ENCODE peak calls at places on chromosomes 13 and 19, in ten cellular contexts. One of them, this sample, is unnamed.

GRCh38 chr13:32986552-32986951 is 29.7 kb upstream of the KL start:
- DNase-seq in EL: no peak
- DNase-seq in stimulated activated CD4-positive, alpha-beta T cell treated with anti-CD3 and anti-CD28 coated beads, TNF-alpha, amount 100 ng/mL, for 48 hours: no peak
- DNase-seq in HL-60: no peak
- DNase-seq in activated CD4-positive, alpha-beta T cell treated with anti-CD3 and anti-CD28 coated beads, Interleukin-2, amount 50 U/mL, for 1 hour: no peak
- DNase-seq in SHP77 treated with DMSO at 0.1 percent for 48 hours: no peak
- DNase-seq in T-helper 22 cell: no peak
- DNase-seq in A549: no peak
- DNase-seq in activated naive CD8-positive, alpha-beta T cell treated with anti-CD3 and anti-CD28 coated beads for 36 hours: no peak
- DNase-seq in activated T-helper 1 cell treated with anti-CD3 and anti-CD28 coated beads, Interleukin-2, amount 50 U/mL, for 16 hours: no peak
- DNase-seq in this sample: no peak

GRCh38 chr13:53064721-53065120 is 36.1 kb downstream of the OLFM4 start:
- DNase-seq in EL: no peak
- DNase-seq in stimulated activated CD4-positive, alpha-beta T cell treated with anti-CD3 and anti-CD28 coated beads, TNF-alpha, amount 100 ng/mL, for 48 hours: no peak
- DNase-seq in HL-60: no peak
- DNase-seq in activated CD4-positive, alpha-beta T cell treated with anti-CD3 and anti-CD28 coated beads, Interleukin-2, amount 50 U/mL, for 1 hour: no peak
- DNase-seq in SHP77 treated with DMSO at 0.1 percent for 48 hours: no peak
- DNase-seq in T-helper 22 cell: no peak
- DNase-seq in A549: no peak
- DNase-seq in activated naive CD8-positive, alpha-beta T cell treated with anti-CD3 and anti-CD28 coated beads for 36 hours: no peak
- DNase-seq in activated T-helper 1 cell treated with anti-CD3 and anti-CD28 coated beads, Interleukin-2, amount 50 U/mL, for 16 hours: no peak
- DNase-seq in this sample: no peak

GRCh38 chr13:28820099-28821051 is at the start of gene MTUS2:
- DNase-seq in EL: no peak
- DNase-seq in stimulated activated CD4-positive, alpha-beta T cell treated with anti-CD3 and anti-CD28 coated beads, TNF-alpha, amount 100 ng/mL, for 48 hours: no peak
- DNase-seq in HL-60: no peak
- DNase-seq in activated CD4-positive, alpha-beta T cell treated with anti-CD3 and anti-CD28 coated beads, Interleukin-2, amount 50 U/mL, for 1 hour: no peak
- DNase-seq in SHP77 treated with DMSO at 0.1 percent for 48 hours: no peak
- DNase-seq in T-helper 22 cell: no peak
- DNase-seq in A549: no peak
- DNase-seq in activated naive CD8-positive, alpha-beta T cell treated with anti-CD3 and anti-CD28 coated beads for 36 hours: peak; percentile 39
- DNase-seq in activated T-helper 1 cell treated with anti-CD3 and anti-CD28 coated beads, Interleukin-2, amount 50 U/mL, for 16 hours: no peak
- DNase-seq in this sample: no peak

GRCh38 chr19:50042363-50043024 is 16.7 kb downstream of the ZNF473 start:
- DNase-seq in EL: no peak
- DNase-seq in stimulated activated CD4-positive, alpha-beta T cell treated with anti-CD3 and anti-CD28 coated beads, TNF-alpha, amount 100 ng/mL, for 48 hours: no peak
- DNase-seq in HL-60: no peak
- DNase-seq in activated CD4-positive, alpha-beta T cell treated with anti-CD3 and anti-CD28 coated beads, Interleukin-2, amount 50 U/mL, for 1 hour: no peak
- DNase-seq in SHP77 treated with DMSO at 0.1 percent for 48 hours: no peak
- DNase-seq in T-helper 22 cell: no peak
- DNase-seq in A549: no peak
- DNase-seq in activated naive CD8-positive, alpha-beta T cell treated with anti-CD3 and anti-CD28 coated beads for 36 hours: no peak
- DNase-seq in activated T-helper 1 cell treated with anti-CD3 and anti-CD28 coated beads, Interleukin-2, amount 50 U/mL, for 16 hours: no peak
- DNase-seq in this sample: no peak

GRCh38 chr13:33057019-33057785 is 41.0 kb downstream of the KL start:
- DNase-seq in EL: peak; percentile 27
- DNase-seq in stimulated activated CD4-positive, alpha-beta T cell treated with anti-CD3 and anti-CD28 coated beads, TNF-alpha, amount 100 ng/mL, for 48 hours: no peak
- DNase-seq in HL-60: no peak
- DNase-seq in activated CD4-positive, alpha-beta T cell treated with anti-CD3 and anti-CD28 coated beads, Interleukin-2, amount 50 U/mL, for 1 hour: no peak
- DNase-seq in SHP77 treated with DMSO at 0.1 percent for 48 hours: peak; percentile 15
- DNase-seq in T-helper 22 cell: no peak
- DNase-seq in A549: peak; percentile 18
- DNase-seq in activated naive CD8-positive, alpha-beta T cell treated with anti-CD3 and anti-CD28 coated beads for 36 hours: no peak
- DNase-seq in activated T-helper 1 cell treated with anti-CD3 and anti-CD28 coated beads, Interleukin-2, amount 50 U/mL, for 16 hours: no peak
- DNase-seq in this sample: no peak

GRCh38 chr13:100610399-100611347 is 22.1 kb upstream of the GGACT start:
- DNase-seq in EL: no peak
- DNase-seq in stimulated activated CD4-positive, alpha-beta T cell treated with anti-CD3 and anti-CD28 coated beads, TNF-alpha, amount 100 ng/mL, for 48 hours: no peak
- DNase-seq in HL-60: no peak
- DNase-seq in activated CD4-positive, alpha-beta T cell treated with anti-CD3 and anti-CD28 coated beads, Interleukin-2, amount 50 U/mL, for 1 hour: no peak
- DNase-seq in SHP77 treated with DMSO at 0.1 percent for 48 hours: no peak
- DNase-seq in T-helper 22 cell: no peak
- DNase-seq in A549: no peak
- DNase-seq in activated naive CD8-positive, alpha-beta T cell treated with anti-CD3 and anti-CD28 coated beads for 36 hours: no peak
- DNase-seq in activated T-helper 1 cell treated with anti-CD3 and anti-CD28 coated beads, Interleukin-2, amount 50 U/mL, for 16 hours: no peak
- DNase-seq in this sample: no peak

GRCh38 chr19:8654591-8655339 is 24.3 kb downstream of the NFILZ start:
- DNase-seq in EL: peak; percentile 41
- DNase-seq in stimulated activated CD4-positive, alpha-beta T cell treated with anti-CD3 and anti-CD28 coated beads, TNF-alpha, amount 100 ng/mL, for 48 hours: peak; percentile 37
- DNase-seq in HL-60: peak; percentile 63
- DNase-seq in activated CD4-positive, alpha-beta T cell treated with anti-CD3 and anti-CD28 coated beads, Interleukin-2, amount 50 U/mL, for 1 hour: peak; percentile 68
- DNase-seq in SHP77 treated with DMSO at 0.1 percent for 48 hours: peak; percentile 58
- DNase-seq in T-helper 22 cell: peak; percentile 23
- DNase-seq in A549: peak; percentile 59
- DNase-seq in activated naive CD8-positive, alpha-beta T cell treated with anti-CD3 and anti-CD28 coated beads for 36 hours: peak; percentile 70
- DNase-seq in activated T-helper 1 cell treated with anti-CD3 and anti-CD28 coated beads, Interleukin-2, amount 50 U/mL, for 16 hours: peak; percentile 57
- DNase-seq in this sample: peak; percentile 63

GRCh38 chr13:33244210-33244906 is 41.2 kb downstream of the STARD13 start:
- DNase-seq in EL: no peak
- DNase-seq in stimulated activated CD4-positive, alpha-beta T cell treated with anti-CD3 and anti-CD28 coated beads, TNF-alpha, amount 100 ng/mL, for 48 hours: no peak
- DNase-seq in HL-60: no peak
- DNase-seq in activated CD4-positive, alpha-beta T cell treated with anti-CD3 and anti-CD28 coated beads, Interleukin-2, amount 50 U/mL, for 1 hour: no peak
- DNase-seq in SHP77 treated with DMSO at 0.1 percent for 48 hours: no peak
- DNase-seq in T-helper 22 cell: no peak
- DNase-seq in A549: no peak
- DNase-seq in activated naive CD8-positive, alpha-beta T cell treated with anti-CD3 and anti-CD28 coated beads for 36 hours: no peak
- DNase-seq in activated T-helper 1 cell treated with anti-CD3 and anti-CD28 coated beads, Interleukin-2, amount 50 U/mL, for 16 hours: no peak
- DNase-seq in this sample: no peak

GRCh38 chr19:50285833-50286232 is 43.3 kb downstream of the KCNC3 start:
- DNase-seq in EL: no peak
- DNase-seq in stimulated activated CD4-positive, alpha-beta T cell treated with anti-CD3 and anti-CD28 coated beads, TNF-alpha, amount 100 ng/mL, for 48 hours: no peak
- DNase-seq in HL-60: no peak
- DNase-seq in activated CD4-positive, alpha-beta T cell treated with anti-CD3 and anti-CD28 coated beads, Interleukin-2, amount 50 U/mL, for 1 hour: no peak
- DNase-seq in SHP77 treated with DMSO at 0.1 percent for 48 hours: no peak
- DNase-seq in T-helper 22 cell: no peak
- DNase-seq in A549: no peak
- DNase-seq in activated naive CD8-positive, alpha-beta T cell treated with anti-CD3 and anti-CD28 coated beads for 36 hours: no peak
- DNase-seq in activated T-helper 1 cell treated with anti-CD3 and anti-CD28 coated beads, Interleukin-2, amount 50 U/mL, for 16 hours: no peak
- DNase-seq in this sample: no peak

GRCh38 chr19:46713781-46714522 is 3.0 kb downstream of the PRKD2 start:
- DNase-seq in EL: peak; percentile 88
- DNase-seq in stimulated activated CD4-positive, alpha-beta T cell treated with anti-CD3 and anti-CD28 coated beads, TNF-alpha, amount 100 ng/mL, for 48 hours: peak; percentile 56
- DNase-seq in HL-60: no peak
- DNase-seq in activated CD4-positive, alpha-beta T cell treated with anti-CD3 and anti-CD28 coated beads, Interleukin-2, amount 50 U/mL, for 1 hour: peak; percentile 67
- DNase-seq in SHP77 treated with DMSO at 0.1 percent for 48 hours: peak; percentile 39
- DNase-seq in T-helper 22 cell: peak; percentile 78
- DNase-seq in A549: peak; percentile 99
- DNase-seq in activated naive CD8-positive, alpha-beta T cell treated with anti-CD3 and anti-CD28 coated beads for 36 hours: peak; percentile 71
- DNase-seq in activated T-helper 1 cell treated with anti-CD3 and anti-CD28 coated beads, Interleukin-2, amount 50 U/mL, for 16 hours: peak; percentile 52
- DNase-seq in this sample: peak; percentile 76

GRCh38 chr13:111166882-111167281 is 51.8 kb downstream of the ARHGEF7 start:
- DNase-seq in EL: no peak
- DNase-seq in stimulated activated CD4-positive, alpha-beta T cell treated with anti-CD3 and anti-CD28 coated beads, TNF-alpha, amount 100 ng/mL, for 48 hours: no peak
- DNase-seq in HL-60: no peak
- DNase-seq in activated CD4-positive, alpha-beta T cell treated with anti-CD3 and anti-CD28 coated beads, Interleukin-2, amount 50 U/mL, for 1 hour: no peak
- DNase-seq in SHP77 treated with DMSO at 0.1 percent for 48 hours: no peak
- DNase-seq in T-helper 22 cell: no peak
- DNase-seq in A549: no peak
- DNase-seq in activated naive CD8-positive, alpha-beta T cell treated with anti-CD3 and anti-CD28 coated beads for 36 hours: no peak
- DNase-seq in activated T-helper 1 cell treated with anti-CD3 and anti-CD28 coated beads, Interleukin-2, amount 50 U/mL, for 16 hours: no peak
- DNase-seq in this sample: no peak

GRCh38 chr19:38657633-38658222 is 10.3 kb downstream of the ACTN4 start:
- DNase-seq in EL: peak; percentile 94
- DNase-seq in stimulated activated CD4-positive, alpha-beta T cell treated with anti-CD3 and anti-CD28 coated beads, TNF-alpha, amount 100 ng/mL, for 48 hours: no peak
- DNase-seq in HL-60: no peak
- DNase-seq in activated CD4-positive, alpha-beta T cell treated with anti-CD3 and anti-CD28 coated beads, Interleukin-2, amount 50 U/mL, for 1 hour: no peak
- DNase-seq in SHP77 treated with DMSO at 0.1 percent for 48 hours: no peak
- DNase-seq in T-helper 22 cell: peak; percentile 55
- DNase-seq in A549: peak; percentile 96
- DNase-seq in activated naive CD8-positive, alpha-beta T cell treated with anti-CD3 and anti-CD28 coated beads for 36 hours: no peak
- DNase-seq in activated T-helper 1 cell treated with anti-CD3 and anti-CD28 coated beads, Interleukin-2, amount 50 U/mL, for 16 hours: no peak
- DNase-seq in this sample: no peak

GRCh38 chr13:99058527-99059495 is 80.9 kb upstream of the DOCK9 start:
- DNase-seq in EL: no peak
- DNase-seq in stimulated activated CD4-positive, alpha-beta T cell treated with anti-CD3 and anti-CD28 coated beads, TNF-alpha, amount 100 ng/mL, for 48 hours: no peak
- DNase-seq in HL-60: no peak
- DNase-seq in activated CD4-positive, alpha-beta T cell treated with anti-CD3 and anti-CD28 coated beads, Interleukin-2, amount 50 U/mL, for 1 hour: no peak
- DNase-seq in SHP77 treated with DMSO at 0.1 percent for 48 hours: no peak
- DNase-seq in T-helper 22 cell: no peak
- DNase-seq in A549: no peak
- DNase-seq in activated naive CD8-positive, alpha-beta T cell treated with anti-CD3 and anti-CD28 coated beads for 36 hours: no peak
- DNase-seq in activated T-helper 1 cell treated with anti-CD3 and anti-CD28 coated beads, Interleukin-2, amount 50 U/mL, for 16 hours: no peak
- DNase-seq in this sample: no peak

GRCh38 chr13:45333973-45334922 is 6.7 kb downstream of the TPT1 start:
- DNase-seq in EL: peak; percentile 46
- DNase-seq in stimulated activated CD4-positive, alpha-beta T cell treated with anti-CD3 and anti-CD28 coated beads, TNF-alpha, amount 100 ng/mL, for 48 hours: peak; percentile 13
- DNase-seq in HL-60: no peak
- DNase-seq in activated CD4-positive, alpha-beta T cell treated with anti-CD3 and anti-CD28 coated beads, Interleukin-2, amount 50 U/mL, for 1 hour: peak; percentile 31
- DNase-seq in SHP77 treated with DMSO at 0.1 percent for 48 hours: no peak
- DNase-seq in T-helper 22 cell: peak; percentile 53
- DNase-seq in A549: no peak
- DNase-seq in activated naive CD8-positive, alpha-beta T cell treated with anti-CD3 and anti-CD28 coated beads for 36 hours: peak; percentile 18
- DNase-seq in activated T-helper 1 cell treated with anti-CD3 and anti-CD28 coated beads, Interleukin-2, amount 50 U/mL, for 16 hours: no peak
- DNase-seq in this sample: no peak

GRCh38 chr19:44725251-44725650 is 23.3 kb upstream of the BCL3 start:
- DNase-seq in EL: no peak
- DNase-seq in stimulated activated CD4-positive, alpha-beta T cell treated with anti-CD3 and anti-CD28 coated beads, TNF-alpha, amount 100 ng/mL, for 48 hours: no peak
- DNase-seq in HL-60: no peak
- DNase-seq in activated CD4-positive, alpha-beta T cell treated with anti-CD3 and anti-CD28 coated beads, Interleukin-2, amount 50 U/mL, for 1 hour: no peak
- DNase-seq in SHP77 treated with DMSO at 0.1 percent for 48 hours: no peak
- DNase-seq in T-helper 22 cell: no peak
- DNase-seq in A549: peak; percentile 80
- DNase-seq in activated naive CD8-positive, alpha-beta T cell treated with anti-CD3 and anti-CD28 coated beads for 36 hours: no peak
- DNase-seq in activated T-helper 1 cell treated with anti-CD3 and anti-CD28 coated beads, Interleukin-2, amount 50 U/mL, for 16 hours: no peak
- DNase-seq in this sample: no peak

GRCh38 chr19:13031917-13032623 is 36.8 kb downstream of the NFIX start:
- DNase-seq in EL: no peak
- DNase-seq in stimulated activated CD4-positive, alpha-beta T cell treated with anti-CD3 and anti-CD28 coated beads, TNF-alpha, amount 100 ng/mL, for 48 hours: no peak
- DNase-seq in HL-60: no peak
- DNase-seq in activated CD4-positive, alpha-beta T cell treated with anti-CD3 and anti-CD28 coated beads, Interleukin-2, amount 50 U/mL, for 1 hour: no peak
- DNase-seq in SHP77 treated with DMSO at 0.1 percent for 48 hours: no peak
- DNase-seq in T-helper 22 cell: no peak
- DNase-seq in A549: no peak
- DNase-seq in activated naive CD8-positive, alpha-beta T cell treated with anti-CD3 and anti-CD28 coated beads for 36 hours: no peak
- DNase-seq in activated T-helper 1 cell treated with anti-CD3 and anti-CD28 coated beads, Interleukin-2, amount 50 U/mL, for 16 hours: no peak
- DNase-seq in this sample: no peak

GRCh38 chr19:40745402-40745780 is 4.9 kb downstream of the ACTMAP start:
- DNase-seq in EL: peak; percentile 72
- DNase-seq in stimulated activated CD4-positive, alpha-beta T cell treated with anti-CD3 and anti-CD28 coated beads, TNF-alpha, amount 100 ng/mL, for 48 hours: no peak
- DNase-seq in HL-60: no peak
- DNase-seq in activated CD4-positive, alpha-beta T cell treated with anti-CD3 and anti-CD28 coated beads, Interleukin-2, amount 50 U/mL, for 1 hour: no peak
- DNase-seq in SHP77 treated with DMSO at 0.1 percent for 48 hours: no peak
- DNase-seq in T-helper 22 cell: no peak
- DNase-seq in A549: no peak
- DNase-seq in activated naive CD8-positive, alpha-beta T cell treated with anti-CD3 and anti-CD28 coated beads for 36 hours: no peak
- DNase-seq in activated T-helper 1 cell treated with anti-CD3 and anti-CD28 coated beads, Interleukin-2, amount 50 U/mL, for 16 hours: no peak
- DNase-seq in this sample: no peak

GRCh38 chr19:13459351-13459750 is 46.9 kb downstream of the CACNA1A start:
- DNase-seq in EL: no peak
- DNase-seq in stimulated activated CD4-positive, alpha-beta T cell treated with anti-CD3 and anti-CD28 coated beads, TNF-alpha, amount 100 ng/mL, for 48 hours: no peak
- DNase-seq in HL-60: no peak
- DNase-seq in activated CD4-positive, alpha-beta T cell treated with anti-CD3 and anti-CD28 coated beads, Interleukin-2, amount 50 U/mL, for 1 hour: no peak
- DNase-seq in SHP77 treated with DMSO at 0.1 percent for 48 hours: no peak
- DNase-seq in T-helper 22 cell: no peak
- DNase-seq in A549: no peak
- DNase-seq in activated naive CD8-positive, alpha-beta T cell treated with anti-CD3 and anti-CD28 coated beads for 36 hours: no peak
- DNase-seq in activated T-helper 1 cell treated with anti-CD3 and anti-CD28 coated beads, Interleukin-2, amount 50 U/mL, for 16 hours: no peak
- DNase-seq in this sample: no peak

GRCh38 chr19:13153627-13154240 is 3.5 kb downstream of the IER2 start:
- DNase-seq in EL: peak; percentile 25
- DNase-seq in stimulated activated CD4-positive, alpha-beta T cell treated with anti-CD3 and anti-CD28 coated beads, TNF-alpha, amount 100 ng/mL, for 48 hours: no peak
- DNase-seq in HL-60: no peak
- DNase-seq in activated CD4-positive, alpha-beta T cell treated with anti-CD3 and anti-CD28 coated beads, Interleukin-2, amount 50 U/mL, for 1 hour: peak; percentile 31
- DNase-seq in SHP77 treated with DMSO at 0.1 percent for 48 hours: no peak
- DNase-seq in T-helper 22 cell: no peak
- DNase-seq in A549: no peak
- DNase-seq in activated naive CD8-positive, alpha-beta T cell treated with anti-CD3 and anti-CD28 coated beads for 36 hours: peak; percentile 20
- DNase-seq in activated T-helper 1 cell treated with anti-CD3 and anti-CD28 coated beads, Interleukin-2, amount 50 U/mL, for 16 hours: no peak
- DNase-seq in this sample: no peak

GRCh38 chr13:59829690-59830089 is 334.0 kb downstream of the DIAPH3 start:
- DNase-seq in EL: no peak
- DNase-seq in stimulated activated CD4-positive, alpha-beta T cell treated with anti-CD3 and anti-CD28 coated beads, TNF-alpha, amount 100 ng/mL, for 48 hours: no peak
- DNase-seq in HL-60: no peak
- DNase-seq in activated CD4-positive, alpha-beta T cell treated with anti-CD3 and anti-CD28 coated beads, Interleukin-2, amount 50 U/mL, for 1 hour: no peak
- DNase-seq in SHP77 treated with DMSO at 0.1 percent for 48 hours: no peak
- DNase-seq in T-helper 22 cell: no peak
- DNase-seq in A549: no peak
- DNase-seq in activated naive CD8-positive, alpha-beta T cell treated with anti-CD3 and anti-CD28 coated beads for 36 hours: no peak
- DNase-seq in activated T-helper 1 cell treated with anti-CD3 and anti-CD28 coated beads, Interleukin-2, amount 50 U/mL, for 16 hours: no peak
- DNase-seq in this sample: no peak

GRCh38 chr19:55369651-55370304 is 485 bp downstream of the IL11 start:
- DNase-seq in EL: peak; percentile 89
- DNase-seq in stimulated activated CD4-positive, alpha-beta T cell treated with anti-CD3 and anti-CD28 coated beads, TNF-alpha, amount 100 ng/mL, for 48 hours: no peak
- DNase-seq in HL-60: no peak
- DNase-seq in activated CD4-positive, alpha-beta T cell treated with anti-CD3 and anti-CD28 coated beads, Interleukin-2, amount 50 U/mL, for 1 hour: peak; percentile 30
- DNase-seq in SHP77 treated with DMSO at 0.1 percent for 48 hours: no peak
- DNase-seq in T-helper 22 cell: no peak
- DNase-seq in A549: peak; percentile 98
- DNase-seq in activated naive CD8-positive, alpha-beta T cell treated with anti-CD3 and anti-CD28 coated beads for 36 hours: peak; percentile 51
- DNase-seq in activated T-helper 1 cell treated with anti-CD3 and anti-CD28 coated beads, Interleukin-2, amount 50 U/mL, for 16 hours: no peak
- DNase-seq in this sample: no peak

GRCh38 chr13:99465454-99465853 is 35.8 kb upstream of the TM9SF2 start:
- DNase-seq in EL: no peak
- DNase-seq in stimulated activated CD4-positive, alpha-beta T cell treated with anti-CD3 and anti-CD28 coated beads, TNF-alpha, amount 100 ng/mL, for 48 hours: no peak
- DNase-seq in HL-60: no peak
- DNase-seq in activated CD4-positive, alpha-beta T cell treated with anti-CD3 and anti-CD28 coated beads, Interleukin-2, amount 50 U/mL, for 1 hour: no peak
- DNase-seq in SHP77 treated with DMSO at 0.1 percent for 48 hours: peak; percentile 44
- DNase-seq in T-helper 22 cell: no peak
- DNase-seq in A549: no peak
- DNase-seq in activated naive CD8-positive, alpha-beta T cell treated with anti-CD3 and anti-CD28 coated beads for 36 hours: no peak
- DNase-seq in activated T-helper 1 cell treated with anti-CD3 and anti-CD28 coated beads, Interleukin-2, amount 50 U/mL, for 16 hours: no peak
- DNase-seq in this sample: no peak

GRCh38 chr13:100520936-100521765 is 67.4 kb downstream of the GGACT start:
- DNase-seq in EL: no peak
- DNase-seq in stimulated activated CD4-positive, alpha-beta T cell treated with anti-CD3 and anti-CD28 coated beads, TNF-alpha, amount 100 ng/mL, for 48 hours: no peak
- DNase-seq in HL-60: no peak
- DNase-seq in activated CD4-positive, alpha-beta T cell treated with anti-CD3 and anti-CD28 coated beads, Interleukin-2, amount 50 U/mL, for 1 hour: no peak
- DNase-seq in SHP77 treated with DMSO at 0.1 percent for 48 hours: no peak
- DNase-seq in T-helper 22 cell: no peak
- DNase-seq in A549: no peak
- DNase-seq in activated naive CD8-positive, alpha-beta T cell treated with anti-CD3 and anti-CD28 coated beads for 36 hours: no peak
- DNase-seq in activated T-helper 1 cell treated with anti-CD3 and anti-CD28 coated beads, Interleukin-2, amount 50 U/mL, for 16 hours: no peak
- DNase-seq in this sample: no peak

GRCh38 chr19:5985098-5985783 is 7.3 kb upstream of the RANBP3 start:
- DNase-seq in EL: peak; percentile 65
- DNase-seq in stimulated activated CD4-positive, alpha-beta T cell treated with anti-CD3 and anti-CD28 coated beads, TNF-alpha, amount 100 ng/mL, for 48 hours: no peak
- DNase-seq in HL-60: no peak
- DNase-seq in activated CD4-positive, alpha-beta T cell treated with anti-CD3 and anti-CD28 coated beads, Interleukin-2, amount 50 U/mL, for 1 hour: no peak
- DNase-seq in SHP77 treated with DMSO at 0.1 percent for 48 hours: no peak
- DNase-seq in T-helper 22 cell: no peak
- DNase-seq in A549: no peak
- DNase-seq in activated naive CD8-positive, alpha-beta T cell treated with anti-CD3 and anti-CD28 coated beads for 36 hours: no peak
- DNase-seq in activated T-helper 1 cell treated with anti-CD3 and anti-CD28 coated beads, Interleukin-2, amount 50 U/mL, for 16 hours: no peak
- DNase-seq in this sample: no peak

GRCh38 chr13:30865131-30866009 is 40.7 kb upstream of the MEDAG start:
- DNase-seq in EL: peak; percentile 91
- DNase-seq in stimulated activated CD4-positive, alpha-beta T cell treated with anti-CD3 and anti-CD28 coated beads, TNF-alpha, amount 100 ng/mL, for 48 hours: peak; percentile 46
- DNase-seq in HL-60: peak; percentile 45
- DNase-seq in activated CD4-positive, alpha-beta T cell treated with anti-CD3 and anti-CD28 coated beads, Interleukin-2, amount 50 U/mL, for 1 hour: peak; percentile 40
- DNase-seq in SHP77 treated with DMSO at 0.1 percent for 48 hours: peak; percentile 41
- DNase-seq in T-helper 22 cell: peak; percentile 4
- DNase-seq in A549: peak; percentile 64
- DNase-seq in activated naive CD8-positive, alpha-beta T cell treated with anti-CD3 and anti-CD28 coated beads for 36 hours: peak; percentile 40
- DNase-seq in activated T-helper 1 cell treated with anti-CD3 and anti-CD28 coated beads, Interleukin-2, amount 50 U/mL, for 16 hours: peak; percentile 13
- DNase-seq in this sample: peak; percentile 57

GRCh38 chr13:23427342-23428182 is 5.9 kb downstream of the SACS start:
- DNase-seq in EL: peak; percentile 91
- DNase-seq in stimulated activated CD4-positive, alpha-beta T cell treated with anti-CD3 and anti-CD28 coated beads, TNF-alpha, amount 100 ng/mL, for 48 hours: no peak
- DNase-seq in HL-60: no peak
- DNase-seq in activated CD4-positive, alpha-beta T cell treated with anti-CD3 and anti-CD28 coated beads, Interleukin-2, amount 50 U/mL, for 1 hour: no peak
- DNase-seq in SHP77 treated with DMSO at 0.1 percent for 48 hours: peak; percentile 33
- DNase-seq in T-helper 22 cell: no peak
- DNase-seq in A549: peak; percentile 26
- DNase-seq in activated naive CD8-positive, alpha-beta T cell treated with anti-CD3 and anti-CD28 coated beads for 36 hours: no peak
- DNase-seq in activated T-helper 1 cell treated with anti-CD3 and anti-CD28 coated beads, Interleukin-2, amount 50 U/mL, for 16 hours: no peak
- DNase-seq in this sample: no peak

GRCh38 chr13:107373551-107373950 is 805.6 kb upstream of the ARGLU1 start:
- DNase-seq in EL: no peak
- DNase-seq in stimulated activated CD4-positive, alpha-beta T cell treated with anti-CD3 and anti-CD28 coated beads, TNF-alpha, amount 100 ng/mL, for 48 hours: no peak
- DNase-seq in HL-60: no peak
- DNase-seq in activated CD4-positive, alpha-beta T cell treated with anti-CD3 and anti-CD28 coated beads, Interleukin-2, amount 50 U/mL, for 1 hour: no peak
- DNase-seq in SHP77 treated with DMSO at 0.1 percent for 48 hours: peak; percentile 92
- DNase-seq in T-helper 22 cell: no peak
- DNase-seq in A549: no peak
- DNase-seq in activated naive CD8-positive, alpha-beta T cell treated with anti-CD3 and anti-CD28 coated beads for 36 hours: no peak
- DNase-seq in activated T-helper 1 cell treated with anti-CD3 and anti-CD28 coated beads, Interleukin-2, amount 50 U/mL, for 16 hours: no peak
- DNase-seq in this sample: no peak

GRCh38 chr13:52085416-52085815 is 43.5 kb downstream of the NEK5 start:
- DNase-seq in EL: peak; percentile 33
- DNase-seq in stimulated activated CD4-positive, alpha-beta T cell treated with anti-CD3 and anti-CD28 coated beads, TNF-alpha, amount 100 ng/mL, for 48 hours: no peak
- DNase-seq in HL-60: no peak
- DNase-seq in activated CD4-positive, alpha-beta T cell treated with anti-CD3 and anti-CD28 coated beads, Interleukin-2, amount 50 U/mL, for 1 hour: no peak
- DNase-seq in SHP77 treated with DMSO at 0.1 percent for 48 hours: no peak
- DNase-seq in T-helper 22 cell: no peak
- DNase-seq in A549: no peak
- DNase-seq in activated naive CD8-positive, alpha-beta T cell treated with anti-CD3 and anti-CD28 coated beads for 36 hours: no peak
- DNase-seq in activated T-helper 1 cell treated with anti-CD3 and anti-CD28 coated beads, Interleukin-2, amount 50 U/mL, for 16 hours: no peak
- DNase-seq in this sample: no peak